ENCODE peak calls at places on chromosome 6, in seven cellular contexts. One of them, this sample, is unnamed.

GRCh38 chr6:16840291-16840690 is 79.0 kb upstream of the ATXN1 start:
- DNase-seq in Kasumi-1: no peak
- DNase-seq in putamen: no peak
- DNase-seq in adipocyte: no peak
- DNase-seq in stimulated activated CD4-positive, alpha-beta T cell treated with anti-CD3 and anti-CD28 coated beads, Interleukin-12 subunit alpha, Interleukin-12 subunit beta, amount 100 ng/mL, for 4 hours: no peak
- DNase-seq in fibroblast of pulmonary artery: no peak
- DNase-seq in activated gamma-delta T cell treated with Interleukin-2 at 50 U/mL for 16 hours: no peak
- DNase-seq in this sample: no peak

GRCh38 chr6:44233560-44234100 is 10.2 kb downstream of the SLC29A1 start:
- DNase-seq in putamen: no peak
- DNase-seq in adipocyte: no peak
- DNase-seq in stimulated activated CD4-positive, alpha-beta T cell treated with anti-CD3 and anti-CD28 coated beads, Interleukin-12 subunit alpha, Interleukin-12 subunit beta, amount 100 ng/mL, for 4 hours: no peak
- DNase-seq in Kasumi-1: no peak
- DNase-seq in activated gamma-delta T cell treated with Interleukin-2 at 50 U/mL for 16 hours: no peak
- DNase-seq in fibroblast of pulmonary artery: no peak
- DNase-seq in this sample: no peak

GRCh38 chr6:14275493-14275851 is 157.9 kb downstream of the CD83 start:
- DNase-seq in activated gamma-delta T cell treated with Interleukin-2 at 50 U/mL for 16 hours: no peak
- DNase-seq in stimulated activated CD4-positive, alpha-beta T cell treated with anti-CD3 and anti-CD28 coated beads, Interleukin-12 subunit alpha, Interleukin-12 subunit beta, amount 100 ng/mL, for 4 hours: no peak
- DNase-seq in putamen: peak; percentile 13
- DNase-seq in Kasumi-1: peak; percentile 42
- DNase-seq in fibroblast of pulmonary artery: peak; percentile 48
- DNase-seq in adipocyte: no peak
- DNase-seq in this sample: no peak

GRCh38 chr6:75331134-75331533 is 46.5 kb upstream of the TMEM30A start:
- DNase-seq in putamen: no peak
- DNase-seq in stimulated activated CD4-positive, alpha-beta T cell treated with anti-CD3 and anti-CD28 coated beads, Interleukin-12 subunit alpha, Interleukin-12 subunit beta, amount 100 ng/mL, for 4 hours: no peak
- DNase-seq in fibroblast of pulmonary artery: peak; percentile 20
- DNase-seq in adipocyte: peak; percentile 55
- DNase-seq in Kasumi-1: no peak
- DNase-seq in activated gamma-delta T cell treated with Interleukin-2 at 50 U/mL for 16 hours: no peak
- DNase-seq in this sample: peak; percentile 74

GRCh38 chr6:99002826-99003225 is 55.1 kb upstream of the FBXL4 start:
- DNase-seq in Kasumi-1: no peak
- DNase-seq in putamen: no peak
- DNase-seq in stimulated activated CD4-positive, alpha-beta T cell treated with anti-CD3 and anti-CD28 coated beads, Interleukin-12 subunit alpha, Interleukin-12 subunit beta, amount 100 ng/mL, for 4 hours: no peak
- DNase-seq in adipocyte: no peak
- DNase-seq in fibroblast of pulmonary artery: peak; percentile 23
- DNase-seq in activated gamma-delta T cell treated with Interleukin-2 at 50 U/mL for 16 hours: no peak
- DNase-seq in this sample: peak; percentile 24

GRCh38 chr6:85516168-85516567 is 66.3 kb downstream of the NT5E start:
- DNase-seq in activated gamma-delta T cell treated with Interleukin-2 at 50 U/mL for 16 hours: no peak
- DNase-seq in stimulated activated CD4-positive, alpha-beta T cell treated with anti-CD3 and anti-CD28 coated beads, Interleukin-12 subunit alpha, Interleukin-12 subunit beta, amount 100 ng/mL, for 4 hours: no peak
- DNase-seq in putamen: no peak
- DNase-seq in Kasumi-1: no peak
- DNase-seq in fibroblast of pulmonary artery: peak; percentile 44
- DNase-seq in adipocyte: peak; percentile 10
- DNase-seq in this sample: peak; percentile 47

GRCh38 chr6:143457563-143458359 is 7.2 kb downstream of the PEX3 start:
- DNase-seq in Kasumi-1: no peak
- DNase-seq in activated gamma-delta T cell treated with Interleukin-2 at 50 U/mL for 16 hours: no peak
- DNase-seq in stimulated activated CD4-positive, alpha-beta T cell treated with anti-CD3 and anti-CD28 coated beads, Interleukin-12 subunit alpha, Interleukin-12 subunit beta, amount 100 ng/mL, for 4 hours: no peak
- DNase-seq in putamen: no peak
- DNase-seq in adipocyte: peak; percentile 17
- DNase-seq in fibroblast of pulmonary artery: peak; percentile 26
- DNase-seq in this sample: peak; percentile 31

GRCh38 chr6:81613606-81614005 is 138.9 kb downstream of the TENT5A start:
- DNase-seq in adipocyte: peak; percentile 24
- DNase-seq in Kasumi-1: peak; percentile 52
- DNase-seq in stimulated activated CD4-positive, alpha-beta T cell treated with anti-CD3 and anti-CD28 coated beads, Interleukin-12 subunit alpha, Interleukin-12 subunit beta, amount 100 ng/mL, for 4 hours: no peak
- DNase-seq in activated gamma-delta T cell treated with Interleukin-2 at 50 U/mL for 16 hours: no peak
- DNase-seq in fibroblast of pulmonary artery: peak; percentile 84
- DNase-seq in putamen: no peak
- DNase-seq in this sample: peak; percentile 71

GRCh38 chr6:53235508-53235907 is 86.9 kb upstream of the GCM1 start:
- DNase-seq in Kasumi-1: no peak
- DNase-seq in stimulated activated CD4-positive, alpha-beta T cell treated with anti-CD3 and anti-CD28 coated beads, Interleukin-12 subunit alpha, Interleukin-12 subunit beta, amount 100 ng/mL, for 4 hours: no peak
- DNase-seq in adipocyte: no peak
- DNase-seq in activated gamma-delta T cell treated with Interleukin-2 at 50 U/mL for 16 hours: no peak
- DNase-seq in putamen: no peak
- DNase-seq in fibroblast of pulmonary artery: no peak
- DNase-seq in this sample: no peak

GRCh38 chr6:2938632-2939083 is 32.7 kb downstream of the SERPINB6 start:
- DNase-seq in stimulated activated CD4-positive, alpha-beta T cell treated with anti-CD3 and anti-CD28 coated beads, Interleukin-12 subunit alpha, Interleukin-12 subunit beta, amount 100 ng/mL, for 4 hours: no peak
- DNase-seq in Kasumi-1: peak; percentile 80
- DNase-seq in fibroblast of pulmonary artery: peak; percentile 17
- DNase-seq in activated gamma-delta T cell treated with Interleukin-2 at 50 U/mL for 16 hours: no peak
- DNase-seq in adipocyte: no peak
- DNase-seq in putamen: no peak
- DNase-seq in this sample: no peak

GRCh38 chr6:33160728-33161323 is 31.4 kb downstream of the COL11A2 start:
- DNase-seq in adipocyte: peak; percentile 78
- DNase-seq in fibroblast of pulmonary artery: peak; percentile 57
- DNase-seq in Kasumi-1: no peak
- DNase-seq in stimulated activated CD4-positive, alpha-beta T cell treated with anti-CD3 and anti-CD28 coated beads, Interleukin-12 subunit alpha, Interleukin-12 subunit beta, amount 100 ng/mL, for 4 hours: no peak
- DNase-seq in activated gamma-delta T cell treated with Interleukin-2 at 50 U/mL for 16 hours: no peak
- DNase-seq in putamen: peak; percentile 28
- DNase-seq in this sample: peak; percentile 45

This sample was measured in amniotic epithelial cell.